ENCODE peak calls at places on chromosomes 7 and 10, in nine cellular contexts. B is spleen, E is breast epithelium, W is SK-N-SH, N is GM12878, V is suprapubic skin, C is HCT116, D is GM23338, Q is Panc1. J is an unnamed sample.

GRCh38 chr10:35794703-35795102 is 152.6 kb upstream of the FZD8 start:
- DNase-seq in E (no peak), C (no peak), B (no peak), N (no peak), V (no peak), Q (no peak), W (no peak), D (no peak), J (no peak)

GRCh38 chr7:25894002-25894901 is 257.7 kb upstream of the NFE2L3 start:
- DNase-seq in Q (no peak), C (peak; percentile 61), B (no peak), E (no peak), N (peak; percentile 53), W (peak; percentile 25), D (peak; percentile 75), V (no peak), J (no peak)

GRCh38 chr7:112985377-112985987 is 101.1 kb downstream of the GPR85 start:
- DNase-seq in B (no peak), V (no peak), D (peak; percentile 6), C (no peak), Q (no peak), N (no peak), W (no peak), E (no peak), J (no peak)

GRCh38 chr7:76303057-76303828 is 770 bp downstream of the HSPB1 start:
- DNase-seq in E (peak; percentile 87), D (peak; percentile 98), N (peak; percentile 45), V (peak; percentile 93), B (peak; percentile 92), W (peak; percentile 90), C (peak; percentile 69), Q (no peak), J (peak; percentile 69)

GRCh38 chr7:140013676-140014075 is 49.1 kb downstream of the PARP12 start:
- DNase-seq in B (peak; percentile 45), C (no peak), V (peak; percentile 5), D (no peak), W (no peak), N (no peak), E (no peak), Q (no peak), J (no peak)

GRCh38 chr7:82098410-82098809 is 328.6 kb upstream of the HGF start:
- DNase-seq in C (no peak), Q (no peak), D (no peak), N (no peak), B (no peak), W (no peak), V (no peak), E (no peak), J (no peak)

GRCh38 chr10:103828107-103828506 is 27.3 kb downstream of the SH3PXD2A start:
- DNase-seq in Q (no peak), V (peak; percentile 19), D (no peak), B (no peak), E (no peak), W (no peak), N (no peak), C (peak; percentile 23), J (no peak)

GRCh38 chr10:114504769-114505579 is 100.7 kb upstream of the AFAP1L2 start:
- DNase-seq in N (no peak), B (no peak), D (peak; percentile 36), E (no peak), C (no peak), W (no peak), Q (no peak), V (no peak), J (no peak)

GRCh38 chr7:128404143-128404681 is 5.6 kb downstream of the IMPDH1 start:
- DNase-seq in V (no peak), Q (no peak), W (no peak), N (no peak), D (no peak), E (no peak), B (no peak), C (no peak), J (no peak)

GRCh38 chr7:72818663-72819366 is 9.2 kb downstream of the TYW1B start:
- DNase-seq in C (no peak), V (no peak), N (no peak), B (no peak), Q (no peak), D (no peak), E (no peak), W (no peak), J (peak; percentile 13)

GRCh38 chr7:112510032-112510742 is 29.4 kb downstream of the LSMEM1 start:
- DNase-seq in N (peak; percentile 17), B (no peak), W (no peak), V (no peak), Q (no peak), E (no peak), C (no peak), D (no peak), J (peak; percentile 17)

GRCh38 chr10:49734676-49735075 is 27.4 kb downstream of the OGDHL start:
- DNase-seq in E (no peak), D (no peak), V (no peak), N (no peak), C (no peak), W (no peak), Q (no peak), B (no peak), J (no peak)

DNA sequence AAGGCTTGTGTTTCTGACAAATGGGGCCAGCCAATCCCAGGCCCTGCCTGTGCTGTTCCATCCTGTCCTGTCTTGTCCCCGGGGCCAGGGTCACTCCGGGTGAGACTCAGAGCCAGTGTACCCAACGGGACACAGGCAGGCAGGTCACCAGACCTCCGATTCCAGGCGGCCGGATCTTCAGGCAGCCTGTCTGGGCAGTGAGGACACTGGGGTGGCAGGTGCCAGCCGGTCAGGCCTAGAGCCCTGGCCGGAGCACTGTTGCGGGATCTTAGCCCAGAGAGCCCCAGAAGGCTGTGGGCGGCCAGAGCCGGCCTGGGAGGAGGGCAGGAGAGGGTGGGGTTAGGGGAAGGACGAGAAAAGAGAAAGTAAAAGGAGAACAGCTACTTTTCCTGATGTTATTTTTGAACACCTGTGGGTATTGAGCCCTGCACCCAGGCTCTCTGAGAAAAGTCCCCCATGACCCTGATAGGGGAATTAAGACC is 134.3 kb upstream of the TNRC18 start:
- DNase-seq in W (peak; percentile 43), C (no peak), B (peak; percentile 92), D (no peak), Q (no peak), E (peak; percentile 62), V (peak; percentile 78), N (peak; percentile 67), J (no peak)
- TF ChIP-seq POLR2AphosphoS5 in W (no peak), C (no peak), B (peak; percentile 70), D (no peak), Q (no peak), E (no peak), V (no peak), N (no peak), J (no peak)

DNA sequence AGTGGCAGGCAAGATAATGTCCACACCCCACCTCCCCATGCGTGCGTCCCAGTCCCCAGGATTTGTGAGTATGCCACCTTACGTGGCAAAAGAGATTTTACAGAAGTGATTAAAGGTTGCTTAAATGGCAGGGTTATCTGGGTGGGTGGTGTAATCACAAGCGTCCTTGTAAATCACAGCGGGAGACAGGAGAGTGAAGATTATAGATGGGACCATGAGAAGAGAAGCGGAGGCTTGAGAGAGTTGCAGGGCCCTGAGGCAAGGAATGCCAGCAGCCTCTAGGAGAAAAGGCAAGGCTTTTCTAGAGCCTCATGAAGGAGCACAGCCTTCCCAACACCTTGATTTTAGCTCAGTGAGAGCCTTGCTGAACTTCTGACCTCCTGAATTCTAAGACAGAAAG is 10.2 kb downstream of the ZRANB1 start:
- DNase-seq in D (no peak), B (no peak), W (no peak), N (no peak), C (no peak), Q (no peak), V (no peak), E (no peak), J (no peak)
- H3K27ac ChIP-seq in D (no peak overlapping the region), B (no peak overlapping the region), W (no peak overlapping the region), N (no peak overlapping the region), C (no peak overlapping the region), Q (no peak overlapping the region), V (no peak overlapping the region), E (no peak overlapping the region), J (no peak overlapping the region)

GRCh38 chr10:133328358-133329343 is 8.0 kb downstream of the CALY start:
- DNase-seq in N (no peak), Q (no peak), D (no peak), E (no peak), C (no peak), B (no peak), W (no peak), V (no peak), J (no peak)
- H3K27me3 ChIP-seq in N (peaks cover 4% of the 10 kb centered on the region), Q (peaks cover 8% of the 10 kb centered on the region), D (peaks cover 84% of the 10 kb centered on the region), E (peaks cover 66% of the 10 kb centered on the region), C (no peaks in the 10 kb centered on the region), B (peaks cover 56% of the 10 kb centered on the region), W (peaks cover 24% of the 10 kb centered on the region), V (peaks cover 87% of the 10 kb centered on the region), J (peaks cover 38% of the 10 kb centered on the region)

GRCh38 chr10:124047427-124048157 is 45.8 kb downstream of the CHST15 start:
- DNase-seq in E (no peak), W (no peak), C (no peak), B (no peak), V (no peak), D (no peak), Q (no peak), N (no peak), J (no peak)

GRCh38 chr10:124045794-124046355 is 47.5 kb downstream of the CHST15 start:
- DNase-seq in V (no peak), W (no peak), C (no peak), E (no peak), B (peak; percentile 67), D (no peak), N (no peak), Q (no peak), J (no peak)

GRCh38 chr10:124049484-124049883 is 43.9 kb downstream of the CHST15 start:
- DNase-seq in E (no peak), V (no peak), N (no peak), W (no peak), Q (peak; percentile 35), B (peak; percentile 21), C (peak; percentile 54), D (no peak), J (no peak)

GRCh38 chr10:124050021-124051015 is 43.1 kb downstream of the CHST15 start:
- DNase-seq in N (no peak), Q (no peak), D (no peak), E (no peak), W (no peak), B (peak; percentile 74), V (no peak), C (no peak), J (no peak)

DNA sequence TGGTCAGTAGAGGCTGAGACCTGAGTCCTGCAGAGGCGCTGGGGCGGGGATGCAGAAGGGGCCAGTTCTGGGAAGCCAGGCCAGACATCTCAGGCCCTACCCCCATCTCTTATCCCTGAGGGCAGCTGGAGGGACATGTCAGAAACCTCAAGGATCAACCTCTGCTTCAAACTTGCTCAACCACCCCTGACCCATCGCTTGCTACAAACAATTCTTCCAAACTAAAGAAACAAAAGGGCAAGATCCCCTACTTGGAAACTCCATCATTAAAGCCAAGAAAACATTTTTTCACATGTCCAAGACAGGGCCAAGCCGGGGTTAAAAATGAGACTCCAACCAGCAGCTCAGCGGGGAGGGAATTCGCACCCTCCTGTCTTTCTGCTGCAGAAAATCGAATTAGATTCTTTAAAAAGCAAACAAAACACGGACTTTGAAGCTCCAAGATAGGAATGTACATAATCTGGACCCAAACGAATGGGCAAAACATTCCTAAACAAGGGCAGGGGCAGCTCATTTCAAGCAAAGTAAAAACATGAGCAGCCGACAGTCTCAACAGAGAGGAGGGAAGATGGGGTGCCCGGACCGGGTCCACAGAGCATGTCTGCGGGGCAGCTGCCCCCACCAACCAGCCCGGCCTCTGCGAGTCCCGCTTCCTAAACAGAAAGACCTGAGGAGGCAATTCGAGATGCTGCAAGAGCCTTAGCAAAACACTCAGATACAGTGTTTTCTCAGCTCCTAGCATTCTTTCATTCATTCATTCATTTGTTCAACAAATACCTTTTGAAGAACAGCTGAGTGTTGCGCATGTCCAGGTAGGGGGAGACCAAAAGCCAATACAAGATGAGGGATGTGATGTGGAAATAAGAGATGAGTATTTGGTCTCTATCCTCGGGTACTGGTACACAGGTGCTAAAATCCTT is 44.8 kb downstream of the CHST15 start:
- DNase-seq in N (no peak), V (no peak), C (no peak), E (no peak), B (peak; percentile 66), W (no peak), D (no peak), Q (no peak), J (no peak)
- TF ChIP-seq POLR2AphosphoS5 in N (no peak), V (no peak), C (no peak), E (no peak), B (peak; percentile 55), W (no peak), D (no peak), Q (no peak), J (no peak)